ENCODE peak calls at places on chromosomes 1 and 21, in six cellular contexts. M is CD8-positive, alpha-beta memory T cell; Y is coronary artery; W is endodermal cell; I is tibial nerve; S is transverse colon. X is an unnamed sample.

GRCh38 chr1:219329606-219330005 is 155.9 kb downstream of the LYPLAL1 start:
- DNase-seq in M (no peak), Y (no peak), W (no peak), I (no peak), S (no peak), X (no peak)

GRCh38 chr1:96782861-96783260 is 61.3 kb downstream of the PTBP2 start:
- DNase-seq in M (no peak), Y (no peak), W (no peak), I (no peak), S (no peak), X (no peak)

GRCh38 chr21:38832664-38833063 is 26.9 kb downstream of the ETS2 start:
- DNase-seq in M (no peak), Y (no peak), W (no peak), I (no peak), S (no peak), X (no peak)

GRCh38 chr1:246309247-246309884 is 197.7 kb downstream of the SMYD3 start:
- DNase-seq in M (no peak), Y (no peak), W (no peak), I (no peak), S (no peak), X (no peak)

GRCh38 chr1:55124470-55124869 is 85.1 kb downstream of the PCSK9 start:
- DNase-seq in M (no peak), Y (no peak), W (no peak), I (no peak), S (no peak), X (no peak)

GRCh38 chr1:54285815-54286214 is 85.8 kb downstream of the MRPL37 start:
- DNase-seq in M (no peak), Y (no peak), W (no peak), I (no peak), S (no peak), X (no peak)

GRCh38 chr1:241888232-241888631 is 40.2 kb downstream of the EXO1 start:
- DNase-seq in M (no peak), Y (no peak), W (no peak), I (no peak), S (no peak), X (no peak)

GRCh38 chr1:96756789-96757188 is 35.2 kb downstream of the PTBP2 start:
- DNase-seq in M (no peak), Y (no peak), W (no peak), I (no peak), S (no peak), X (no peak)

GRCh38 chr1:184743062-184743756 is 11.4 kb downstream of the EDEM3 start:
- DNase-seq in M (no peak), Y (no peak), W (no peak), I (no peak), S (no peak), X (no peak)

GRCh38 chr21:34335316-34335715 is 28.5 kb upstream of the KCNE2 start:
- DNase-seq in M (no peak), Y (no peak), W (peak), I (no peak), S (no peak), X (no peak)

GRCh38 chr21:46122758-46123683 is 25.1 kb downstream of the COL6A2 start:
- DNase-seq in M (no peak), Y (peak), W (no peak), I (no peak), S (peak), X (no peak)

GRCh38 chr21:33196956-33197374 is 32.8 kb upstream of the IFNAR2 start:
- DNase-seq in M (peak), Y (no peak), W (peak), I (peak), S (peak), X (peak)

GRCh38 chr1:244751271-244751895 is 84.1 kb upstream of the COX20 start:
- DNase-seq in M (no peak), Y (no peak), W (no peak), I (no peak), S (no peak), X (no peak)

GRCh38 chr1:53956308-53957168 is 10.4 kb downstream of the LRRC42 start:
- DNase-seq in M (no peak), Y (no peak), W (no peak), I (no peak), S (no peak), X (no peak)

GRCh38 chr1:234998174-234998741 is 130.4 kb downstream of the TOMM20 start:
- DNase-seq in M (no peak), Y (peak), W (peak), I (no peak), S (peak), X (no peak)
- H3K4me3 ChIP-seq in M (no peak), Y (peak), W (no peak), I (no peak), S (no peak), X (no peak)

GRCh38 chr1:114347431-114348209 is 163.4 kb downstream of the TRIM33 start:
- DNase-seq in M (no peak), Y (no peak), W (no peak), I (no peak), S (no peak), X (no peak)

GRCh38 chr1:114344656-114345055 is 166.3 kb downstream of the TRIM33 start:
- DNase-seq in M (no peak), Y (no peak), W (no peak), I (no peak), S (no peak), X (no peak)

GRCh38 chr1:114349891-114350605 is 161.0 kb downstream of the TRIM33 start:
- DNase-seq in M (no peak), Y (no peak), W (no peak), I (no peak), S (no peak), X (no peak)

GRCh38 chr1:114345930-114346479 is 165.0 kb downstream of the TRIM33 start:
- DNase-seq in M (no peak), Y (no peak), W (peak), I (no peak), S (no peak), X (no peak)

DNA sequence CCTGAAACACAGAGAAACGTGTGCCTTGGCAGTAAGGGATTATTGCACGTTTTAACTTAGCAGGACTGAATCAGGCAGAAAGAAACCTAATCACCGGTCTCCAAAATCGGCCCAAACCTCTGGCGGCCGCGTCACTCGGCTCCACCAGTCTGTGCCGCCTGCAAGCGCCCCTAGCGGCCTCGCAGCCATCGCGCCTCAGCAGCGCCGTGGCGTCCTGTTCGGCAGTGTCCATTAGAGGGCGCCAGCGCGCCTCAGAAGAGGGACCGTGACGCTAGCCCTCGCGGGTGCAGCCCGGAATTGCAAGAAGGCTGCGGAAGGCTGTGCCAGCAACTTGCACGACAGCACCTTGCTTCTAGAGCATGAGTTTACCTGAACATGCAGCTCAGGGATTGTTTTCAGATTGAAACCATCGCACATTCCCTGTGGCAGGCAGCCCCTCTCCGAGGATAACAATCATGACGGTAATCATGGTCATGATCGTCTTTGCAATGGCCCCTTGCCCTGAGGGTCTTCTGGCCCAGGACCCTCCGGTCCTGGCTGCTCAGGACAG is 164.4 kb downstream of the TRIM33 start:
- DNase-seq in M (peak), Y (peak), W (peak), I (peak), S (peak), X (peak)
- H3K27ac ChIP-seq in M (no peak), Y (peak), W (no peak), I (peak), S (peak), X (no peak)

DNA sequence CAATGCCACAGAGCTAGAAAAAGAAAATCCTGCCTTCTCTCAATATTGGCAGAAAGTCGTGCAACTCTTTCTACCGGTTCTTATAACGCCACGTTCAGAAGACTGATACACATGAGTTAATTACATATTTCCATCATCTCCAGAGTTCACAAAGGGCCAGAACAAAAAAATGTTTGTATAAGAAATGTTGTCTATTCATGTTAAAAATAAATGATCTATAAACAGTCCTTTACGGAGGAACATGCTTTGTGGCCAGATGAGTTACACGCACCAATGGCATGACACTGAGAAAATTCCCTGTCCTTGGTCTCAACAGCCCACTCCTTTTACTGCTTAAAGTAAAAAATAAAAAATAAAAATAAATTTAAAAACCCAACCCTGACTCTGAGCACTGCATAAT is 29.5 kb downstream of the C2CD2 start:
- DNase-seq in M (no peak), Y (no peak), W (no peak), I (no peak), S (no peak), X (no peak)
- H3K4me3 ChIP-seq in M (no peak), Y (peak), W (no peak), I (no peak), S (no peak), X (no peak)

DNA sequence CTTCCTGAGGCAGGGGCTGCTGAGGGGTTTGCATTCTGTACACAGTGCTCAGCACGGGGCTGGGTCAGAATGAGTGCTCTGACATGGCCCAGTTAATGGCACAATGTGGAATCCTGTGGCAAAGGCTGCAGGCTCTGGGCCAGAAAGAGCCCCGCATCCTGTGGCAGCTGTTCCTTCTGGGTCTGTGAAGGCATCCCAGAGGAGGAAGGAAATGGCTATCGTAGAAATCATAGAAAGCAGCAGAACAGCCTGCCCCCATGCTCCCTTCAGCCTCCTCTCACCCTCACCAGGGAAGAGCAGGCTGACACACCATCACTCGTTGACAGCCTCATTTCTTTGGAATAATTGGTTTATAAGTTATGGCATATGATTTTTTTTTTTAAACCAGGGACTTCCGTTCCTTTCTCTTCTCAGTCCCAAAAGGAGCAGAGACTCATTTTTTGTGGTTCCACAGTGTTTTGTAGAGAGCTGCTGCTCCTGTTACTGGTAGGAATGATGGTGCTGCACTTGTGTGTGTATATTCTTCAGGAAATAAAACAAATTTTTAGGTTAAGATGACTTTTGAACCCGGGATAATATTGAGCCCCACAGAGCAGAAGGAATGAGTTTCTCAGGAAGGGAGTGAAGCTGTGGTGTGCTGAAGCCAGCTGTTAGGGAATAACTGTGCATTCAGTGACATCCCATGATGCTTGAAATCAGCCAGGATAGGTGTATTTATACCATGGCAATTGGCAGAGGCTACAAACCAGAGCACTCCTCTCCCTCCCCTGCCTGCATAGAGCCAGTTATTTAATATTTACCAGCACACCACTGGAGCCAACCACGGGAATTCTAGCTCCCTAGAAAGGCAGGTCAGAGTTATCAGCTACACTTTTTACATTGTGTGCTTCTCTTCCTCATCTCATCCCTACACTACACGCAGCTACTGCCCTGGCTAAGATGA is 32.0 kb downstream of the PLXNA2 start:
- DNase-seq in M (no peak), Y (no peak), W (no peak), I (no peak), S (no peak), X (no peak)
- H3K27ac ChIP-seq in M (no peak), Y (no peak), W (no peak), I (no peak), S (no peak), X (no peak)

GRCh38 chr1:8524637-8525157 is 206.8 kb downstream of the SLC45A1 start:
- DNase-seq in M (no peak), Y (no peak), W (no peak), I (no peak), S (no peak), X (no peak)
- H3K4me3 ChIP-seq in M (peak), Y (peak), W (no peak), I (no peak), S (peak), X (peak)

GRCh38 chr1:177200290-177200689 is 29.5 kb downstream of the BRINP2 start:
- DNase-seq in M (no peak), Y (no peak), W (no peak), I (no peak), S (no peak), X (no peak)
- H3K27ac ChIP-seq in M (no peak), Y (no peak), W (no peak), I (no peak), S (no peak), X (no peak)

GRCh38 chr1:156707027-156707426 is 1.6 kb upstream of the CRABP2 start:
- DNase-seq in M (no peak), Y (no peak), W (no peak), I (no peak), S (no peak), X (no peak)
- H3K4me3 ChIP-seq in M (peak), Y (peak), W (peak), I (no peak), S (no peak), X (no peak)

GRCh38 chr1:209257454-209257853 is 326.1 kb upstream of the CAMK1G start:
- DNase-seq in M (no peak), Y (no peak), W (no peak), I (no peak), S (no peak), X (no peak)

GRCh38 chr1:209257021-209257420 is 326.5 kb upstream of the CAMK1G start:
- DNase-seq in M (no peak), Y (no peak), W (no peak), I (no peak), S (no peak), X (no peak)

GRCh38 chr1:209260146-209260545 is 323.4 kb upstream of the CAMK1G start:
- DNase-seq in M (no peak), Y (no peak), W (no peak), I (no peak), S (no peak), X (no peak)
- H3K27ac ChIP-seq in M (no peak), Y (no peak), W (no peak), I (no peak), S (no peak), X (no peak)

GRCh38 chr21:17554619-17555472 is 42.0 kb downstream of the CXADR start:
- DNase-seq in M (no peak), Y (no peak), W (no peak), I (no peak), S (no peak), X (no peak)
- H3K4me3 ChIP-seq in M (no peak), Y (no peak), W (no peak), I (no peak), S (no peak), X (no peak)

GRCh38 chr1:94653454-94653853 is 111.9 kb upstream of the F3 start:
- DNase-seq in M (no peak), Y (no peak), W (no peak), I (no peak), S (no peak), X (no peak)
- H3K27ac ChIP-seq in M (no peak), Y (no peak), W (no peak), I (no peak), S (no peak), X (no peak)